ENCODE peak calls at places on chromosomes 13 and 19, in eight cellular contexts. Q, L, B, D, G, P, T and I are unnamed samples.

GRCh38 chr19:28039677-28040381 is 1173.1 kb downstream of the UQCRFS1 start:
- DNase-seq in Q (no peak), L (no peak), B (no peak), D (no peak), G (peak; percentile 71), P (no peak), T (no peak), I (no peak)

GRCh38 chr19:13983213-13983889 is 22.8 kb downstream of the RFX1 start:
- DNase-seq in Q (no peak), L (no peak), B (no peak), D (peak; percentile 81), G (no peak), P (no peak), T (no peak), I (no peak)

GRCh38 chr13:110392510-110393233 is 85.6 kb downstream of the COL4A2 start:
- DNase-seq in Q (no peak), L (no peak), B (no peak), D (no peak), G (no peak), P (no peak), T (peak; percentile 92), I (no peak)

GRCh38 chr13:24605923-24606372 is 74.3 kb upstream of the ATP12A start:
- DNase-seq in Q (no peak), L (no peak), B (peak; percentile 23), D (no peak), G (no peak), P (peak; percentile 34), T (peak; percentile 45), I (no peak)

GRCh38 chr13:93268327-93269028 is 41.9 kb downstream of the GPC6 start:
- DNase-seq in Q (no peak), L (no peak), B (no peak), D (no peak), G (no peak), P (no peak), T (no peak), I (no peak)

GRCh38 chr19:29753934-29754305 is 38.9 kb upstream of the C19orf12 start:
- DNase-seq in Q (no peak), L (peak; percentile 35), B (no peak), D (no peak), G (no peak), P (no peak), T (no peak), I (no peak)

GRCh38 chr19:22610121-22610520 is 24.0 kb upstream of the ZNF492 start:
- DNase-seq in Q (no peak), L (no peak), B (no peak), D (no peak), G (peak; percentile 74), P (no peak), T (no peak), I (peak; percentile 81)

GRCh38 chr13:40438999-40439797 is 227.2 kb downstream of the FOXO1 start:
- DNase-seq in Q (no peak), L (no peak), B (no peak), D (no peak), G (no peak), P (no peak), T (peak; percentile 68), I (no peak)

GRCh38 chr19:5880604-5881078 is 10.3 kb upstream of the FUT5 start:
- DNase-seq in Q (peak; percentile 62), L (no peak), B (no peak), D (peak; percentile 67), G (no peak), P (no peak), T (peak; percentile 89), I (no peak)

GRCh38 chr13:47705185-47705584 is 295.9 kb downstream of the SUCLA2 start:
- DNase-seq in Q (no peak), L (no peak), B (no peak), D (no peak), G (no peak), P (no peak), T (peak; percentile 10), I (no peak)

GRCh38 chr13:51154029-51154555 is 43.0 kb upstream of the C13orf42 start:
- DNase-seq in Q (no peak), L (no peak), B (peak; percentile 10), D (no peak), G (no peak), P (no peak), T (peak; percentile 38), I (no peak)

GRCh38 chr19:28221736-28222135 is 991.2 kb downstream of the UQCRFS1 start:
- DNase-seq in Q (no peak), L (no peak), B (no peak), D (no peak), G (no peak), P (no peak), T (no peak), I (no peak)

GRCh38 chr13:87981416-87981815 is 310.2 kb downstream of the SLITRK5 start:
- DNase-seq in Q (no peak), L (no peak), B (no peak), D (no peak), G (no peak), P (no peak), T (no peak), I (no peak)

GRCh38 chr13:112069063-112069726 is 2.2 kb downstream of the SOX1 start:
- DNase-seq in Q (no peak), L (no peak), B (no peak), D (no peak), G (no peak), P (no peak), T (no peak), I (no peak)

GRCh38 chr19:42198676-42199439 is 18.6 kb downstream of the DEDD2 start:
- DNase-seq in Q (no peak), L (no peak), B (no peak), D (no peak), G (no peak), P (peak; percentile 88), T (no peak), I (no peak)
- H3K4me3 ChIP-seq in Q (no peak overlapping the region), L (peak overlapping the region; percentile 34), B (no peak overlapping the region), D (peak overlapping the region; percentile 37), G (no peak overlapping the region), P (peak overlapping the region; percentile 61), T (no peak overlapping the region), I (no peak overlapping the region)

GRCh38 chr13:49495783-49496762 is at the start of gene PHF11:
- DNase-seq in Q (no peak), L (peak; percentile 96), B (no peak), D (peak; percentile 95), G (peak; percentile 96), P (peak; percentile 85), T (peak; percentile 73), I (no peak)

GRCh38 chr13:49498211-49498610 is 2.5 kb downstream of the PHF11 start:
- DNase-seq in Q (no peak), L (no peak), B (no peak), D (no peak), G (no peak), P (no peak), T (no peak), I (no peak)

GRCh38 chr13:49499889-49500660 is 4.3 kb downstream of the PHF11 start:
- DNase-seq in Q (peak; percentile 71), L (no peak), B (peak; percentile 35), D (no peak), G (no peak), P (no peak), T (peak; percentile 58), I (no peak)

GRCh38 chr13:49497272-49497671 is 1.5 kb downstream of the PHF11 start:
- DNase-seq in Q (no peak), L (no peak), B (no peak), D (no peak), G (no peak), P (no peak), T (no peak), I (no peak)

DNA sequence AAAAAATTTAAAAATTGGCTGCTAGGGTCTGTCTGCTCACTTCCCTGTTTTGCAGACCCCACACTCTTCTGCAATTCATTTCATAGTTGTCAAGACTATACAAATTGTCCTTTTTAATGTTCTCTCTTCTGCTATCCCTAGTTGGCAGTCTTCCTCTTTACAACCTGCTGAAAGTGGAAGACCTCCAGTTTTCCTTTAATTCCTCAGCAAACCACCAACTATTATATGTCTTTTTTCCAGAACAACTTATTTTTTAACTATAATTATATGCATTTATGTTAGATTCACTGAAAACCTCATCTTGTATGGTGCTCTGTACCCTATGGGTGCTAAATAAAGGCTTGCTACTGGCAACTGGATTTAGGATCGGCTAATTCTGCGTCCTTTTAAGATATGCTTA is 1.1 kb upstream of the PHF11 start:
- DNase-seq in Q (no peak), L (no peak), B (no peak), D (no peak), G (no peak), P (no peak), T (no peak), I (no peak)
- H3K4me3 ChIP-seq in Q (no peak overlapping the region), L (peak overlapping the region; percentile 66), B (peak overlapping the region; percentile 59), D (peak overlapping the region; percentile 68), G (peak overlapping the region; percentile 51), P (no peak overlapping the region), T (peak overlapping the region; percentile 62), I (peak overlapping the region; percentile 67)

GRCh38 chr13:108218044-108218974 is at the start of gene ABHD13:
- DNase-seq in Q (peak; percentile 70), L (peak; percentile 96), B (peak; percentile 37), D (peak; percentile 97), G (peak; percentile 97), P (peak; percentile 91), T (peak; percentile 93), I (no peak)

GRCh38 chr13:108214511-108215383 is 589 bp downstream of the LIG4 start:
- DNase-seq in Q (no peak), L (peak; percentile 55), B (no peak), D (peak; percentile 49), G (no peak), P (no peak), T (peak; percentile 5), I (no peak)

GRCh38 chr13:108212901-108213300 is 2.4 kb downstream of the LIG4 start:
- DNase-seq in Q (no peak), L (no peak), B (no peak), D (no peak), G (no peak), P (no peak), T (no peak), I (no peak)

GRCh38 chr13:108213946-108214345 is 1.4 kb downstream of the LIG4 start:
- DNase-seq in Q (no peak), L (no peak), B (no peak), D (no peak), G (no peak), P (no peak), T (no peak), I (no peak)

GRCh38 chr13:108215428-108215827 is at the start of gene LIG4:
- DNase-seq in Q (peak; percentile 84), L (peak; percentile 99), B (peak; percentile 55), D (peak; percentile 98), G (peak; percentile 96), P (peak; percentile 92), T (peak; percentile 95), I (no peak)
- H3K4me3 ChIP-seq in Q (peak within 1 kb of the TSS; percentile 74), L (peak within 1 kb of the TSS; percentile 43), B (peak within 1 kb of the TSS; percentile 73), D (peak within 1 kb of the TSS; percentile 57), G (no peak within 1 kb of the TSS), P (peak within 1 kb of the TSS; percentile 88), T (peak within 1 kb of the TSS; percentile 67), I (peak within 1 kb of the TSS; percentile 46)

GRCh38 chr19:2603320-2603719 is 99.2 kb downstream of the GNG7 start:
- DNase-seq in Q (no peak), L (no peak), B (no peak), D (peak; percentile 61), G (peak; percentile 94), P (no peak), T (peak; percentile 76), I (no peak)
- H3K4me3 ChIP-seq in Q (peak overlapping the region; percentile 4), L (no peak overlapping the region), B (peak overlapping the region; percentile 4), D (peak overlapping the region; percentile 12), G (no peak overlapping the region), P (no peak overlapping the region), T (no peak overlapping the region), I (peak overlapping the region; percentile 39)